ENCODE peak calls at places on chromosomes 4 and X, in ten cellular contexts. J is activated CD4-positive, alpha-beta T cell treated with anti-CD3 and anti-CD28 coated beads, Interleukin-2, amount 10 ng/mL, durations not matched to agents 7 days and 5 days; I is GM13977; D is central memory CD4-positive, alpha-beta T cell; A is mammary epithelial cell; T is nephron progenitor cell; C is activated T-cell treated with anti-CD3 and anti-CD28 coated beads for 1 hour; F is Peyer's patch; U is GM23248; Y is progenitor cell of endocrine pancreas. W is an unnamed sample.

GRCh38 chrX:69000857-69001256 is 164.4 kb downstream of the PJA1 start:
- DNase-seq in D (no peak), U (no peak), T (no peak), A (no peak), I (no peak), F (no peak), Y (no peak), C (no peak), J (no peak), W (no peak)

GRCh38 chrX:102339312-102340298 is 92.6 kb downstream of the NXF2 start:
- DNase-seq in I (no peak), D (peak; percentile 29), U (peak; percentile 4), A (no peak), T (no peak), C (no peak), J (no peak), F (no peak), Y (no peak), W (no peak)

GRCh38 chr4:173546776-173547175 is 16.7 kb upstream of the HAND2 start:
- DNase-seq in T (no peak), C (no peak), I (no peak), D (no peak), Y (no peak), U (no peak), A (no peak), J (no peak), F (no peak), W (no peak)

GRCh38 chr4:186943607-186943908 is 219.9 kb upstream of the FAT1 start:
- DNase-seq in J (no peak), D (no peak), F (no peak), U (no peak), I (no peak), T (no peak), Y (no peak), A (no peak), C (no peak), W (no peak)

GRCh38 chr4:16860506-16860905 is 37.9 kb downstream of the LDB2 start:
- DNase-seq in J (no peak), Y (no peak), A (no peak), C (no peak), I (no peak), U (peak; percentile 97), D (no peak), F (no peak), T (no peak), W (no peak)

GRCh38 chr4:4549534-4549933 is 7.7 kb upstream of the STX18 start:
- DNase-seq in T (no peak), Y (no peak), I (no peak), C (no peak), A (peak; percentile 31), F (no peak), D (no peak), J (no peak), U (no peak), W (no peak)

GRCh38 chr4:8218371-8219050 is 19.4 kb downstream of the SH3TC1 start:
- DNase-seq in J (no peak), F (no peak), D (peak; percentile 62), C (no peak), A (no peak), I (no peak), Y (no peak), T (no peak), U (no peak), W (no peak)

GRCh38 chr4:119314356-119314755 is 7.6 kb downstream of the FABP2 start:
- DNase-seq in Y (no peak), D (peak; percentile 30), J (peak; percentile 62), A (peak; percentile 36), T (no peak), I (peak; percentile 18), F (peak; percentile 47), C (no peak), U (peak; percentile 70), W (peak; percentile 12)

GRCh38 chr4:86338521-86338920 is 21.3 kb downstream of the MAPK10 start:
- DNase-seq in J (no peak), D (no peak), A (no peak), I (no peak), Y (no peak), F (no peak), T (no peak), C (no peak), U (peak; percentile 43), W (no peak)

GRCh38 chr4:38162240-38162784 is 202.1 kb downstream of the PTTG2 start:
- DNase-seq in C (no peak), U (peak; percentile 68), F (no peak), T (no peak), I (no peak), A (peak; percentile 72), J (no peak), Y (no peak), D (no peak), W (no peak)

GRCh38 chr4:146507607-146508006 is 14.1 kb downstream of the SLC10A7 start:
- DNase-seq in D (no peak), Y (no peak), J (no peak), A (no peak), F (no peak), U (no peak), C (no peak), T (no peak), I (no peak), W (no peak)

GRCh38 chrX:49919617-49920016 is 2.8 kb upstream of the CLCN5 start:
- DNase-seq in Y (peak; percentile 16), A (no peak), D (no peak), F (peak; percentile 62), C (peak; percentile 6), T (peak; percentile 58), U (peak; percentile 35), J (peak; percentile 39), I (peak; percentile 39), W (peak; percentile 18)

GRCh38 chr4:83753260-83753659 is 217.4 kb downstream of the GPAT3 start:
- DNase-seq in T (no peak), Y (no peak), J (no peak), C (no peak), D (no peak), I (no peak), F (no peak), U (no peak), A (no peak), W (no peak)

GRCh38 chrX:48957827-48958634 is 624 bp upstream of the OTUD5 start:
- DNase-seq in A (peak; percentile 95), Y (peak; percentile 82), C (peak; percentile 86), U (peak; percentile 96), I (peak; percentile 92), F (peak; percentile 97), T (peak; percentile 88), J (peak; percentile 95), D (peak; percentile 95), W (peak; percentile 91)

GRCh38 chr4:104682311-104682710 is 187.6 kb upstream of the CXXC4 start:
- DNase-seq in C (no peak), J (no peak), T (no peak), F (no peak), I (no peak), A (no peak), D (no peak), U (no peak), Y (no peak), W (no peak)

GRCh38 chr4:66558651-66559050 is 888.4 kb upstream of the EPHA5 start:
- DNase-seq in T (no peak), Y (no peak), C (no peak), F (no peak), I (no peak), A (no peak), U (no peak), J (no peak), D (no peak), W (no peak)

GRCh38 chr4:70505152-70505748 is 13.1 kb upstream of the AMTN start:
- DNase-seq in C (peak; percentile 35), I (peak; percentile 36), D (peak; percentile 22), J (peak; percentile 50), U (peak; percentile 71), A (peak; percentile 26), T (peak; percentile 78), Y (peak; percentile 62), F (peak; percentile 77), W (peak; percentile 57)

GRCh38 chr4:105989411-105990242 is 94.4 kb downstream of the NPNT start:
- DNase-seq in U (no peak), F (no peak), Y (no peak), C (no peak), I (no peak), D (no peak), J (no peak), A (no peak), T (no peak), W (no peak)

GRCh38 chr4:124423160-124423559 is 289.4 kb downstream of the ANKRD50 start:
- DNase-seq in T (no peak), J (no peak), U (peak; percentile 48), A (no peak), C (no peak), F (no peak), D (no peak), Y (no peak), I (no peak), W (no peak)

GRCh38 chr4:92654084-92654483 is 350.3 kb downstream of the GRID2 start:
- DNase-seq in I (no peak), F (no peak), D (no peak), J (no peak), U (no peak), A (no peak), Y (no peak), C (no peak), T (no peak), W (no peak)

W was measured in GM20000.